ENCODE peak calls at places on chromosomes 11 and 22, in eight cellular contexts. U is GM23338; W is tibial nerve; H is CD8-positive, alpha-beta T cell; E is RWPE1; J is stomach; X is hepatocyte; I is uterus. L is an unnamed sample.

GRCh38 chr22:43587574-43587973 is 175.8 kb downstream of the MPPED1 start:
- DNase-seq in H (no peak), X (no peak), J (no peak), E (no peak), I (no peak), W (no peak), U (no peak), L (no peak)

GRCh38 chr11:35116245-35116644 is 22.7 kb upstream of the CD44 start:
- DNase-seq in H (no peak), X (no peak), W (no peak), I (no peak), U (no peak), J (no peak), E (peak), L (no peak)

GRCh38 chr11:111450480-111451320 is 61.5 kb downstream of the BTG4 start:
- DNase-seq in J (no peak), X (no peak), W (no peak), H (no peak), E (no peak), U (no peak), I (no peak), L (no peak)

GRCh38 chr22:50576806-50577696 is 1.2 kb downstream of the CPT1B start:
- DNase-seq in J (no peak), I (no peak), X (no peak), E (no peak), U (no peak), H (no peak), W (no peak), L (no peak)

GRCh38 chr11:66142370-66143263 is 72.5 kb downstream of the PACS1 start:
- DNase-seq in U (no peak), E (peak), W (no peak), X (peak), H (no peak), J (no peak), I (no peak), L (no peak)

GRCh38 chr11:1219836-1220810 is 2.7 kb upstream of the MUC5B start:
- DNase-seq in E (no peak), I (no peak), W (no peak), J (peak), U (no peak), X (no peak), H (no peak), L (no peak)

GRCh38 chr11:93100211-93100610 is 97.6 kb downstream of the SLC36A4 start:
- DNase-seq in I (no peak), W (no peak), U (no peak), J (no peak), H (no peak), X (no peak), E (no peak), L (no peak)

GRCh38 chr11:9535189-9535781 is 38.2 kb upstream of the WEE1 start:
- DNase-seq in X (peak), J (peak), W (peak), U (peak), H (peak), I (peak), E (no peak), L (peak)

GRCh38 chr11:75478690-75479597 is 45.9 kb upstream of the KLHL35 start:
- DNase-seq in J (no peak), E (no peak), U (no peak), I (no peak), W (no peak), H (no peak), X (no peak), L (no peak)

GRCh38 chr11:73508243-73509176 is 89.4 kb downstream of the FAM168A start:
- DNase-seq in E (no peak), U (no peak), X (no peak), W (no peak), I (no peak), H (no peak), J (no peak), L (no peak)

GRCh38 chr22:36467946-36468345 is 13.5 kb downstream of the TXN2 start:
- DNase-seq in I (no peak), E (peak), J (no peak), U (no peak), X (peak), H (no peak), W (no peak), L (no peak)

GRCh38 chr11:72587696-72588095 is 86.5 kb downstream of the PDE2A start:
- DNase-seq in I (no peak), U (no peak), H (no peak), E (no peak), X (no peak), J (no peak), W (no peak), L (no peak)

GRCh38 chr11:118953265-118953664 is 2.8 kb upstream of the UPK2 start:
- DNase-seq in X (no peak), U (peak), J (no peak), H (no peak), I (no peak), E (no peak), W (no peak), L (no peak)

GRCh38 chr22:22169923-22170322 is 74.7 kb upstream of the VPREB1 start:
- DNase-seq in E (no peak), H (no peak), U (no peak), I (no peak), J (no peak), W (no peak), X (no peak), L (no peak)

GRCh38 chr22:19105867-19106802 is 16.1 kb downstream of the DGCR2 start:
- DNase-seq in W (no peak), H (peak), U (peak), E (no peak), J (no peak), I (no peak), X (no peak), L (no peak)
- TF ChIP-seq CTCF in W (no peak), H (peak), U (peak), E (no peak), J (no peak), I (no peak), X (peak), L (peak)

DNA sequence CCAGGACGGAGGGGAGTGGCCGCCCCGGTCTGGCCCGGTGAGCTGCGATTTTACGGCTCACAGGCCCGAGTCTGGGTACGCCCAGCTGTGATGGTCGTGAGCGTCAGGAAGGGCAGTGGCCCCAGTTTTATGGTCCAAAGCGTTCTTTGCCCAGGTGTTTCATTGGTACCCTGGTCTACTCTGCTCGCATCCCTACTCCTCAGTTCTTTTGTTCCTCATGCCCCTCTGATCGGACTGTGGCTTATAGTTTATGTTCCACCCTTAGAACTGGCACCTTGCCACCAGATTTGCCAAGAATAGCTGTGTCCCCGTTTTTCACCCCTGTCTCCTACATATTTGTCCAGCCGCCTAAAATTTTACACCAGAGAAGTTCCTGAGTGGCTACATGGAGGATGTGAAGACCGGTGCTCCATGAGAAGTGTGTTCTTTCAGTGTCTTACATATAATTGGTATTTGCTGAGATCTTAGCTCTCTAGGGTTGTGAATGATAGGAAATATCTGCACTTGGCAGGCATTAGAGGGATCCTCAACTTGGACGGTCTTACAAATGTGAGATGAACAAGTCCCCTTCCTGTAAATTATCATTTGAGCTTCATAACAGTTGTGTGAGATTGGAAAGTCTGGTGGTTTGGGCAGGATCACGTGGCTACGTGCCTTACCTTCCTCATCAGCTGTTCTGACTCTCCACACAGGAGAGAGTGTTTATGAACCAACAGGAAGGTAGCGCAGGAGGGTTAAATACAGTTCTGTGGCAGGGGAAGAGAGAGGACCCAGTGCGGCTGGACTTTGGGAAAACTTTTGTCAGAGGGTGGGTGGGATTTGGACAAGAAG is 1.1 kb downstream of the PANX1 start:
- DNase-seq in W (no peak), H (no peak), E (peak), U (no peak), J (no peak), I (peak), X (peak), L (no peak)
- H3K27ac ChIP-seq in W (peak), H (peak), E (peak), U (peak), J (peak), I (peak), X (peak), L (peak)

GRCh38 chr11:126764221-126764620 is 236.3 kb downstream of the KIRREL3 start:
- DNase-seq in H (no peak), U (no peak), X (no peak), I (no peak), E (no peak), W (no peak), J (no peak), L (no peak)
- TF ChIP-seq CTCF in H (no peak), U (peak), X (peak), I (no peak), E (no peak), W (no peak), J (no peak), L (no peak)

GRCh38 chr11:110093407-110094297 is 460 bp downstream of the ZC3H12C start:
- DNase-seq in W (peak), J (peak), H (no peak), E (peak), U (peak), I (peak), X (peak), L (peak)
- H3K27ac ChIP-seq in W (peak), J (peak), H (no peak), E (peak), U (no peak), I (peak), X (peak), L (peak)

GRCh38 chr22:37930952-37931440 is 22.4 kb downstream of the C22orf23 start:
- DNase-seq in E (no peak), W (no peak), I (no peak), X (no peak), J (no peak), U (no peak), H (no peak), L (no peak)

GRCh38 chr22:37929390-37929789 is 23.3 kb downstream of the MICALL1 start:
- DNase-seq in U (no peak), X (no peak), J (peak), E (no peak), I (no peak), W (no peak), H (no peak), L (no peak)

GRCh38 chr22:37932401-37932800 is 21.0 kb downstream of the C22orf23 start:
- DNase-seq in X (no peak), U (no peak), J (no peak), W (no peak), E (no peak), I (no peak), H (no peak), L (no peak)

GRCh38 chr22:37931893-37932389 is 21.5 kb downstream of the C22orf23 start:
- DNase-seq in U (no peak), X (no peak), W (no peak), J (no peak), I (no peak), E (no peak), H (no peak), L (no peak)

DNA sequence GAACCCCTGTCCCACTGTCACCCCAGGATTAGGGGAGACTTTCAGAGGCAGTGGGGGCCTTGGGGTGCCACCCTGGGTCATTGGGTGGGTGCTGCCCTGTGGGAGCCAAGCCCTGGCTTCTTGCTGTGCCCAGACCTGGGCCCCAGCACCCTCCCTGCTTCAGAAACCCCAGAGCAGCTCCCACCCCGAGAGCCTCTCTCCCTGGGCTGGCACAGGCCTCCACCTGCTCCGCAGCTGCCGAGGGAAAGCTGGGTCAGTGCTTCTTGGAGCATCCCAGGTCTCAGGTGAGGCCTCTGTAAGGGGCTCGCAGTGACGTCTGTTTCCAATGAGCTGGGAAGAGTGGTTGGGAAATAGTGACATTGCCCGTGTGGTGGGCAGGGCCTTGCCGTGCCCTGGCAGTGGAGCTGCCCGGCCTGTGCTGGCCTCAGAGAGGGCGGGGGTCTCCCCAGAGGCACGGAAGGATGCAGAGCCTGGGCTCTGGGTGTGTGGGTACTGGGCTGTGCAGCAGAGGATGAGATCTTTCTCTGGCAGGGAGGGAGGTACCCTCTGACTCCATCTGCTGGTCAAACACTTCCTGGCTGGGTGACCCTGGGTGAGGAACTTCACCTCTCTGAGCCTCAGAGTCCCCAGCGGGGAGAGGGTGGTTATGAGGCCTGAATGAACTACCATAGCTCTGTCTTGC is 23.0 kb downstream of the C22orf23 start:
- DNase-seq in I (no peak), W (no peak), E (peak), X (no peak), U (peak), J (no peak), H (no peak), L (no peak)
- TF ChIP-seq CTCF in I (peak), W (peak), E (peak), X (peak), U (peak), J (peak), H (no peak), L (peak)

GRCh38 chr11:129376658-129377341 is 1.2 kb downstream of the BARX2 start:
- DNase-seq in J (no peak), H (no peak), I (no peak), E (no peak), W (no peak), U (no peak), X (no peak), L (no peak)
- H3K27ac ChIP-seq in J (peak), H (no peak), I (no peak), E (no peak), W (no peak), U (no peak), X (no peak), L (no peak)